ENCODE peak calls at places on chromosomes 12 and 14, in six cellular contexts. D, B, V, G, W and Q are unnamed samples. For H3K36me3 and H3K27me3, the result is how much of the 10 kb centered on the place peaks cover.

GRCh38 chr12:91239497-91239896 is 56.9 kb upstream of the DCN start:
- DNase-seq in W (no peak), D (no peak), G (no peak), V (peak), B (no peak), Q (no peak)

GRCh38 chr12:99706736-99707473 is 59.4 kb downstream of the GARIN6 start:
- DNase-seq in V (no peak), W (no peak), G (no peak), B (no peak), D (no peak), Q (no peak)

GRCh38 chr14:91041450-91041849 is 19.0 kb downstream of the RPS6KA5 start:
- DNase-seq in B (no peak), V (no peak), D (no peak), G (no peak), W (no peak), Q (no peak)

GRCh38 chr12:55745361-55746146 is 2.6 kb downstream of the GDF11 start:
- DNase-seq in D (peak), W (peak), G (no peak), V (peak), B (no peak), Q (peak)

GRCh38 chr12:80662586-80662985 is 44.8 kb upstream of the MYF6 start:
- DNase-seq in W (no peak), G (no peak), V (no peak), B (no peak), D (no peak), Q (no peak)

GRCh38 chr12:131030472-131031328 is 77.0 kb downstream of the ADGRD1 start:
- DNase-seq in G (no peak), W (peak), B (no peak), D (no peak), V (no peak), Q (no peak)

GRCh38 chr12:114933428-114934160 is 249.6 kb upstream of the TBX3 start:
- DNase-seq in V (peak), G (no peak), B (no peak), W (no peak), D (no peak), Q (no peak)

GRCh38 chr12:87344699-87345098 is 684.5 kb downstream of the C12orf50 start:
- DNase-seq in D (no peak), V (peak), W (no peak), G (no peak), B (no peak), Q (peak)

GRCh38 chr14:57375156-57375555 is 15.2 kb upstream of the NAA30 start:
- DNase-seq in B (no peak), D (no peak), W (no peak), G (no peak), V (no peak), Q (no peak)

GRCh38 chr12:105382771-105383632 is 52.5 kb downstream of the C12orf75 start:
- DNase-seq in V (peak), D (no peak), B (no peak), G (no peak), W (peak), Q (peak)

GRCh38 chr14:45621731-45622130 is 368.7 kb upstream of the MIS18BP1 start:
- DNase-seq in G (no peak), B (no peak), D (no peak), W (no peak), V (no peak), Q (no peak)

GRCh38 chr12:66107451-66107915 is 23.1 kb downstream of the LLPH start:
- DNase-seq in G (peak), B (no peak), W (peak), V (peak), D (no peak), Q (peak)

GRCh38 chr14:70707138-70708038 is 65.7 kb downstream of the TTC9 start:
- DNase-seq in G (no peak), D (no peak), W (no peak), B (no peak), V (no peak), Q (no peak)

GRCh38 chr12:51392556-51393237 is 1.5 kb upstream of the GALNT6 start:
- DNase-seq in W (peak), V (peak), D (no peak), G (no peak), B (no peak), Q (peak)

GRCh38 chr12:115044073-115044472 is 360.1 kb upstream of the TBX3 start:
- DNase-seq in W (no peak), G (no peak), B (no peak), V (peak), D (no peak), Q (no peak)

GRCh38 chr14:21072781-21073339 is 2.8 kb downstream of the ARHGEF40 start:
- DNase-seq in G (no peak), W (no peak), B (no peak), D (no peak), V (no peak), Q (no peak)

GRCh38 chr14:55418411-55418810 is 6.8 kb upstream of the ATG14 start:
- DNase-seq in B (no peak), W (no peak), G (no peak), V (no peak), D (no peak), Q (no peak)

GRCh38 chr12:77120695-77121094 is 55.3 kb upstream of the E2F7 start:
- DNase-seq in V (peak), G (no peak), D (no peak), W (no peak), B (no peak), Q (no peak)

GRCh38 chr12:31715283-31715825 is 13.5 kb downstream of the AMN1 start:
- DNase-seq in W (no peak), D (no peak), V (peak), B (no peak), G (no peak), Q (no peak)

DNA sequence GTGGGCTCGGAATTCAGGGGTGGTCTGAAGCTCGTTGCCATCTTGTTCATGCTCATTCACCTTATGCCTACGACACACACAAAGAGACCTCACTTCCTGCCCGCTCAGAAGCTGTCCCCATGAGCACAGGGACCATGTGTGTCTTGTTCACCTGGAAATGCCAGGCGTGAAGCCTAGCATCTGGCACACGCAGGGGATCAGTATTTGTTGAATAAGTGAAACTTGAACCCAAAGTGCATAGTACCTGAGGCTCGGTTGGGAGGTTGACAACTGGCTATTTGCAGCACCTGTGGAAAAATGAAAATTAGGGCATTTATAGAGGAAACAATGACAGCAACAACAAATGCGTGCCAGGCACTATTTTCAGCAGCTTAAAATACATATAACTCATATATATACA is 5.4 kb downstream of the C12orf43 start:
- DNase-seq in B (no peak), D (no peak), G (no peak), V (no peak), W (no peak), Q (no peak)
- H3K36me3 ChIP-seq in B (under half), D (under half), G (under half), V (under half), W (under half), Q (under half)

GRCh38 chr12:118357327-118358007 is 15.2 kb downstream of the TAOK3 start:
- DNase-seq in B (no peak), W (no peak), D (no peak), V (peak), G (no peak), Q (no peak)

GRCh38 chr12:118359541-118359915 is 13.2 kb downstream of the TAOK3 start:
- DNase-seq in D (no peak), B (no peak), V (no peak), G (no peak), W (no peak), Q (no peak)

GRCh38 chr12:118358008-118358359 is 14.7 kb downstream of the TAOK3 start:
- DNase-seq in D (no peak), G (no peak), W (no peak), B (no peak), V (no peak), Q (no peak)

GRCh38 chr12:118356809-118357326 is 15.8 kb downstream of the TAOK3 start:
- DNase-seq in V (peak), B (no peak), D (no peak), G (no peak), W (no peak), Q (no peak)

DNA sequence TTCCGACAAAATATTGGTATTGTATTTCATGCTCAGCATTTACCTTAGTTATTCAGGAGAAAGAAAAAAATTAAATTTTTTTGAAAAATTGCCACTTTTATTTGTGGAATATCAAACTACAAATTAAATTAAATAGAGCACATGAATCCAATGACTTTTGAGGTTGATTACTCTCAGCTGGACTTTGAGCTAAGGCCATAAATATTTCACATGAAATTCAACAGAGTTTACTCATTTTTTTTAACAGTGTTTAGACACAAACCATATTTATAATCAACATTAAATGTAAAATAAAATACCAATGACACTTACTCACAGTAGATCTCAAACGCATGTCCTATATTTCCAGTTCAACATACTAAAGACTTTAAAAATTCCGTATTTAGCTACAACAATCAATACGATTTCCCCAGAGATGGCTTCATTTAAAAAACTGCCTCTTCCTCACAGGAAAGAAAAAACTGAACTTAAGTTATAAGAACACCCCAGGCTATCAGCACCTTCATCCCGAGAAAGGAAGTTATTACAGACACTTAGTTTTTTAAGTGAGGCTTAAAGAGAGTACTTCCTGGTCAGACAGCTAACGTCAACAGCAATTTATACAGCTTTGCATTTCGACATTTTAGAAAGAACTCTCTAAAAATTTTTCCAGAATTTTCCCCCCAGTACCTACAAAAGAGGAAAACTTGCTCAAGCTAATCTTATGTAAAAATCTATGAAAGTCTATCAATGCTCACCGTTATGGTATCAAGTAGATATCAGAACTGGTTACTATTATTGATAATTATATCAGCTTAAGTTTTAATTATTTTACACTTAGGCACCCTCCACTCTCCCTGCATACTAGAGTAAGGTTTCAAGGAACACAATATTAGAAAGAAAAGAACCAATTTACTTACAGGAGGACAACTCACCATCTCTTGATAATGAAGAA is 13.8 kb downstream of the TAOK3 start:
- DNase-seq in V (no peak), W (no peak), G (no peak), B (no peak), D (no peak), Q (no peak)
- H3K4me3 ChIP-seq in V (no peak), W (no peak), G (peak), B (peak), D (no peak), Q (no peak)

DNA sequence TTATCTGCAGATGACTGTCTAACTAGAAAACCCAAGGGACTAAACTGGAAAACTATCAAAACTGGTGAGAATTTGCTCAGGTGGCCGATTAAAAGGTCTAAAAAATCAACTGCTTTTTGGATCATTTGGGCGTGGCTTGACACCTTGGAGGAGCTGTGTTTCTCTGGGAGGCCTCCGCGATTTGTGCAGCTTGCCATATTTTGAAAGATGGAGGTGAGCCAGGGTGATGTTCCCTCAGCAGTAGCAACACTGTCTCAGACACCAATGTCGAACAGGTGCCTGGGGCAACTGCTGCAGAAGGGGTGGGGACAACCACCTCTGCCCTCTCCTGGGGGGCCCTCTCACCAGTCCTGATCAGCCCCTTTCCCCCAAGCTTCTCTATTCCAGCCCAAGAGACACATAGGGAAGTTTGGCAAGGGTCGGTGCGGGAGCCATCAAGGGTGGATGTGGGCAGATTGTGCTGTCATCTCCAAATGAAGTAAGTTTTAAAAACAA is 3.8 kb downstream of the CCDC177 start:
- DNase-seq in G (no peak), B (no peak), W (no peak), D (no peak), V (no peak), Q (no peak)
- H3K27me3 ChIP-seq in G (half or more), B (under half), W (under half), D (under half), V (under half), Q (half or more)

GRCh38 chr12:120190985-120191480 is 3.5 kb downstream of the GCN1 start:
- DNase-seq in V (no peak), G (no peak), W (no peak), B (no peak), D (no peak), Q (no peak)

GRCh38 chr12:120196363-120196762 is 1.8 kb upstream of the GCN1 start:
- DNase-seq in G (no peak), B (no peak), V (peak), W (no peak), D (no peak), Q (no peak)

GRCh38 chr12:120197542-120197887 is 3.0 kb upstream of the GCN1 start:
- DNase-seq in W (no peak), G (no peak), B (no peak), V (no peak), D (no peak), Q (no peak)

GRCh38 chr12:120194534-120195395 is at the start of gene GCN1:
- DNase-seq in G (peak), D (peak), W (peak), B (peak), V (peak), Q (peak)

DNA sequence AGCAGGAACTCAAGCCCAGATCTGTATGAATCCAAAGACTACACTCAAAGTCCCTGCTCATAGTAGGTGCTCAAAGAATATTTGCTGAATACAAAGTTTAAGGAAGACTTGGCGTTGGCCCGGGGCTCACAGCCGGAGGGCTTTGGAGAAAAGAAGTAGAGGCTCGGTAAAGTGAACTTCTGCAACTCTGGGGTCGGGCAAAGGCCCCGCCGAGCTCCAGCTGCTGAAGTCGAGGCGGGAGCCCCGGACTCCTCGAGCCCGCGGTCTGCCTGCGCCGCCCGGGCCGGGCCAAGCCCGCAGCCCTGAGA is 335 bp downstream of the GCN1 start:
- DNase-seq in G (peak), V (no peak), B (no peak), D (no peak), W (no peak), Q (peak)
- H3K36me3 ChIP-seq in G (under half), V (under half), B (under half), D (under half), W (under half), Q (under half)

DNA sequence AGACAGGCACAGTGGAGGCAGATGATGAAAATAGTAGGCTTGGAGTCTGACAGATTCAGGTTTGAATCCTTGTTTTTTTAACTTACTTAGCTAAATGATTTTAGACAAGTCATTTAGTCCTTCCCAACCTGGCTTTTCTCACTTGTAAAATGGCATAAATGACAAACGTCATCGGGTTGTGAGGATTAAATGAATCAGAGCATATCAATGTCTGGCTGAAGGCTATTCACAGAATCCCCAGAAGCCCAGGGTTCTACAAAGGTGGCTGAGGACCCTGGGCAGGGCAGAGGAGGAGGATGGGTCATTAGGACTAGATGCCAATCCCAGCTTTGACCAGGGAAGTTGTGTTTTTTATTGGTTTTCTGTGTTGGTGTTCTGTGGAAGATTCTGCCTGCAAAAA is 7.6 kb upstream of the PTPRB start:
- DNase-seq in W (no peak), V (no peak), D (no peak), B (no peak), G (no peak), Q (no peak)
- H3K4me3 ChIP-seq in W (no peak), V (no peak), D (no peak), B (no peak), G (no peak), Q (no peak)

GRCh38 chr14:99247772-99248171 is 24.2 kb downstream of the BCL11B start:
- DNase-seq in W (no peak), G (no peak), V (no peak), B (no peak), D (no peak), Q (no peak)
- H3K27me3 ChIP-seq in W (half or more), G (under half), V (under half), B (under half), D (under half), Q (under half)

GRCh38 chr14:89977668-89978067 is 21.9 kb downstream of the TDP1 start:
- DNase-seq in V (no peak), B (no peak), D (no peak), W (no peak), G (no peak), Q (no peak)

DNA sequence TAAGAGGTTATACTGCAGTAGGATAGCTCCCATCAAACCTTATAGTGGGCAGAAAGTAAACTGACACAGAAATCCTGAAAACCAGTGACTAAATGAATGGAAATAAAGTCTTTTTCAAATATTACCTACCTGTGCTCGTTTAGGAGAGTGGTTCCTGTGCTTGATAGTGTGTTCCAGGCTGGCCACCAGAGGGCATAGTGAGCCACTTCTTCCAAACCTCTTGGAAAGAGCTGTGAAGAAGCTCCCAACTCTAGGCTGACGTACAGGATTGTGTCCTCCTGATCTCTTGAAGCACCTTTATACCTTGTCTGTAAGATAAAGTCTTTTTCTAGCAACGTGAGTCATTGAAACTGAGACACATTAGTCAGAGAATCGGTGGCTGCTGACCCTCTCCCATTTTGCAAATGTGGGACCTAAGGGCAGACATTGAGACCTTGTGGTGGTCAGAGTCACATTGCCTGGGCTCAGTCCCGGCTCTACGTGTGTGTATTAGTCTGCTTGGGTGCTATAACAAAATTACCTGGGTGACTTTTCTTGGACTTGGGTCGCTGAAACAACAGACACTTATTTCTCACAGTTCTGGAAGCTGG is 17.6 kb downstream of the TDP1 start:
- DNase-seq in D (peak), B (no peak), G (peak), V (peak), W (peak), Q (peak)
- H3K36me3 ChIP-seq in D (under half), B (under half), G (under half), V (under half), W (under half), Q (under half)

GRCh38 chr12:50049254-50050118 is 7.9 kb upstream of the ASIC1 start:
- DNase-seq in G (no peak), V (no peak), W (no peak), D (no peak), B (no peak), Q (no peak)
- H3K4me3 ChIP-seq in G (no peak), V (no peak), W (no peak), D (no peak), B (no peak), Q (no peak)